ENCODE peak calls at places on chromosomes 11 and 22, in eight cellular contexts. J is AG20443, V is T-helper 1 cell, E is non-pigmented ciliary epithelial cell, O is pons, Z is NCI-H69, S is hypothalamus, N is EH. K is an unnamed sample.

GRCh38 chr22:27978875-27979274 is 59.8 kb upstream of the PITPNB start:
- DNase-seq in J (no peak), V (no peak), E (no peak), O (no peak), Z (no peak), S (no peak), N (no peak), K (no peak)

GRCh38 chr11:2550606-2550970 is 105.8 kb downstream of the KCNQ1 start:
- DNase-seq in J (no peak), V (peak; percentile 6), E (no peak), O (no peak), Z (no peak), S (no peak), N (no peak), K (no peak)

GRCh38 chr11:113474362-113475159 is 637 bp downstream of the DRD2 start:
- DNase-seq in J (peak; percentile 89), V (no peak), E (peak; percentile 27), O (peak; percentile 64), Z (peak; percentile 91), S (peak; percentile 22), N (peak; percentile 79), K (no peak)

GRCh38 chr22:38751422-38752346 is 4.1 kb downstream of the SUN2 start:
- DNase-seq in J (no peak), V (peak; percentile 65), E (no peak), O (peak; percentile 34), Z (no peak), S (no peak), N (no peak), K (peak; percentile 54)

GRCh38 chr11:121802542-121802941 is 313.5 kb downstream of the BLID start:
- DNase-seq in J (no peak), V (no peak), E (no peak), O (no peak), Z (peak; percentile 31), S (no peak), N (no peak), K (no peak)

GRCh38 chr11:124983674-124984511 is 29.9 kb downstream of the CCDC15 start:
- DNase-seq in J (peak; percentile 4), V (no peak), E (no peak), O (no peak), Z (no peak), S (no peak), N (no peak), K (no peak)

GRCh38 chr11:5243845-5244180 is 5.8 kb downstream of the HBG1 start:
- DNase-seq in J (no peak), V (no peak), E (no peak), O (no peak), Z (no peak), S (no peak), N (no peak), K (no peak)

GRCh38 chr11:47514825-47515647 is 37.9 kb downstream of the CELF1 start:
- DNase-seq in J (peak; percentile 58), V (no peak), E (peak; percentile 83), O (no peak), Z (peak; percentile 36), S (no peak), N (peak; percentile 85), K (peak; percentile 18)

GRCh38 chr11:96102664-96103068 is 178.8 kb upstream of the MTMR2 start:
- DNase-seq in J (peak; percentile 36), V (no peak), E (no peak), O (no peak), Z (no peak), S (no peak), N (peak; percentile 89), K (no peak)

GRCh38 chr11:13110145-13110544 is 101.0 kb downstream of the RASSF10 start:
- DNase-seq in J (no peak), V (no peak), E (no peak), O (no peak), Z (no peak), S (no peak), N (no peak), K (no peak)

GRCh38 chr11:119696378-119697157 is 32.4 kb downstream of the NECTIN1 start:
- DNase-seq in J (no peak), V (no peak), E (no peak), O (no peak), Z (peak; percentile 59), S (no peak), N (no peak), K (no peak)